ENCODE peak calls at places on chromosomes 13 and 19, in eight cellular contexts. M is HL-60, R is GM23338, N is HCT116, Z is K562, I is SK-N-SH, J is GM12878, A is HepG2. H is an unnamed sample.

GRCh38 chr13:40787062-40787461 is 2.3 kb upstream of the SLC25A15 start:
- DNase-seq in R (no peak), I (no peak), J (no peak), A (no peak), Z (no peak), M (no peak), N (no peak), H (no peak)

GRCh38 chr19:39554701-39555311 is 14.8 kb upstream of the EID2 start:
- DNase-seq in N (no peak), I (no peak), M (no peak), A (no peak), R (no peak), J (no peak), Z (no peak), H (no peak)

GRCh38 chr13:44646044-44646443 is 69.9 kb upstream of the TSC22D1 start:
- DNase-seq in J (no peak), M (no peak), R (no peak), N (no peak), Z (no peak), A (no peak), I (no peak), H (no peak)

GRCh38 chr19:2337329-2337707 is 8.8 kb downstream of the SPPL2B start:
- DNase-seq in M (no peak), A (peak; percentile 29), N (no peak), J (no peak), Z (no peak), R (peak; percentile 89), I (peak; percentile 69), H (no peak)

GRCh38 chr19:38049105-38049649 is 142.2 kb downstream of the SIPA1L3 start:
- DNase-seq in N (no peak), I (no peak), R (no peak), A (no peak), J (peak; percentile 93), M (peak; percentile 79), Z (no peak), H (no peak)

GRCh38 chr13:40269086-40269485 is 397.4 kb downstream of the FOXO1 start:
- DNase-seq in J (no peak), Z (no peak), R (no peak), M (no peak), N (no peak), I (no peak), A (no peak), H (no peak)

GRCh38 chr13:90084684-90085290 is 1262.7 kb upstream of the MIR17HG start:
- DNase-seq in I (no peak), J (no peak), A (no peak), Z (no peak), N (no peak), M (no peak), R (no peak), H (no peak)

GRCh38 chr13:100875392-100876043 is 200.9 kb upstream of the TMTC4 start:
- DNase-seq in J (peak; percentile 7), A (no peak), N (no peak), I (no peak), R (no peak), M (no peak), Z (no peak), H (no peak)

GRCh38 chr13:99013951-99014350 is 36.1 kb upstream of the DOCK9 start:
- DNase-seq in R (no peak), J (no peak), A (no peak), M (no peak), I (no peak), N (no peak), Z (no peak), H (no peak)

GRCh38 chr13:31236211-31236786 is 36.5 kb downstream of the B3GLCT start:
- DNase-seq in N (peak; percentile 15), R (peak; percentile 74), Z (peak; percentile 13), A (peak; percentile 31), J (no peak), I (peak; percentile 52), M (peak; percentile 33), H (no peak)

GRCh38 chr19:23436944-23437343 is 41.7 kb upstream of the ZNF91 start:
- DNase-seq in M (no peak), R (peak; percentile 63), I (no peak), Z (peak; percentile 11), A (no peak), N (no peak), J (no peak), H (no peak)

GRCh38 chr13:53631511-53631910 is 602.9 kb downstream of the OLFM4 start:
- DNase-seq in I (no peak), J (no peak), Z (no peak), N (no peak), A (no peak), R (peak; percentile 20), M (no peak), H (no peak)

DNA sequence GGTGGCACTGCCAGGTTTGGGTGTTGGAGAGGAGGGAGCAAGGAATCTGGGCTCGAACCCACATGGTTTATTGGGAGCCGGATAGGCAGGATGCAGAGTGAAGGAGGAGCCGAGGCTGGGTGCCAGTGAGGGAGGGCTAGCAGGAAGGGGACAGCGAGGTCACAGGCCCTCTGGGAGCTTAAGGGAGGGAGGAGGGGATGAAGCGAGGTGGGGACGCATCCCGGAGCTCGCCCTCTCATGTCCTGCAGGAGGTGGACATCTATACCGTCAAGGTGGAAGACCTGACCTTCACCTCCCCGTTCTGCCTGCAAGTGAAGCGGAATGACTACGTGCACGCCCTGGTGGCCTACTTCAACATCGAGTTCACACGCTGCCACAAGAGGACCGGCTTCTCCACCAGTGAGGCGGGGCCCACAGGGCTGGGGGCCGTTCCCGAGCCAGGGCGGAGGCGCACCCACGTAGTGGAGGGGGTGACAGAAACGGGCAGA is 3.5 kb upstream of the ADM5 start:
- DNase-seq in A (no peak), N (no peak), Z (no peak), R (no peak), I (no peak), J (no peak), M (no peak), H (no peak)
- TF ChIP-seq POLR2AphosphoS5 in A (no peak), N (no peak), Z (no peak), R (no peak), I (no peak), J (peak; percentile 57), M (peak; percentile 67), H (no peak)

GRCh38 chr19:32677657-32678056 is 2.0 kb downstream of the RGS9BP start:
- DNase-seq in M (no peak), I (no peak), Z (no peak), N (no peak), R (peak; percentile 54), J (no peak), A (no peak), H (no peak)
- TF ChIP-seq CTCF in M (no peak), I (no peak), Z (no peak), N (no peak), R (no peak), J (no peak), A (no peak), H (no peak)

DNA sequence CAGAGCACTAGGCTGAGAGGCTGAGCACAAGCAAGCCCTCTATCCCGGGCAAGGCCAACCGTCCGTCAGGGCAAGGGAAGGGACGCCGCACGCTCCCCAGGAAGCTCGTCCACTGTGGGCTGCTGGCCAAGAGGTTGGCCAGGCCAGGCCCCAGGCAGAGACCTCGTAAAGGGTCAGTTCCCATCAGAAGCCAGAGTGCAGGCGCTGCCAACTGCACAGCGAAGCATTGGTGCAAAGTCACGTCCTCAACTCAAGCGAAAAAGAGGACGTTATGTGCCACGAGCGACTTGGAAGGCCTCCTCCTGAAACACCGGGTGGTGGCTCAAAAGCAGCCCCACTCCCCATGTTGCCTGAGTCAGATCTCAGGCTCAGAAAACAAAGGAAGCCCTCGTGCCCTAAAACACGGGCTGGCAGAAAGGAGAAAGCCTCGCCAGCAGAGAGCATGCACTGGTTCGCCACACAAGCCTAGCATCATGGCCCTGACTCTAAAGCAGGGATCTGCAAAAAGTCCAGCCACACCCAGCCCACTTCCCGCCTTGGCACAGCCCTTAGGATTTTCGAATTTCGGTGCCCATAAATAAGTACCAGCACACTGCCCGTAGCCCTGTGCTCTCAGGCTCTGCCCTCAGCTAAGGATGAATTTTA is 4.7 kb downstream of the AKAP8 start:
- DNase-seq in I (peak; percentile 43), J (no peak), N (no peak), A (no peak), Z (no peak), M (no peak), R (no peak), H (no peak)
- TF ChIP-seq REST in I (no peak), J (no peak), N (no peak), A (no peak), Z (no peak), M (no peak), R (no peak), H (no peak)

GRCh38 chr13:83386609-83387008 is 495.7 kb downstream of the SLITRK1 start:
- DNase-seq in J (no peak), R (no peak), N (no peak), A (no peak), Z (no peak), M (no peak), I (no peak), H (no peak)
- TF ChIP-seq POLR2AphosphoS5 in J (no peak), R (no peak), N (no peak), A (no peak), Z (no peak), M (no peak), I (no peak), H (no peak)

DNA sequence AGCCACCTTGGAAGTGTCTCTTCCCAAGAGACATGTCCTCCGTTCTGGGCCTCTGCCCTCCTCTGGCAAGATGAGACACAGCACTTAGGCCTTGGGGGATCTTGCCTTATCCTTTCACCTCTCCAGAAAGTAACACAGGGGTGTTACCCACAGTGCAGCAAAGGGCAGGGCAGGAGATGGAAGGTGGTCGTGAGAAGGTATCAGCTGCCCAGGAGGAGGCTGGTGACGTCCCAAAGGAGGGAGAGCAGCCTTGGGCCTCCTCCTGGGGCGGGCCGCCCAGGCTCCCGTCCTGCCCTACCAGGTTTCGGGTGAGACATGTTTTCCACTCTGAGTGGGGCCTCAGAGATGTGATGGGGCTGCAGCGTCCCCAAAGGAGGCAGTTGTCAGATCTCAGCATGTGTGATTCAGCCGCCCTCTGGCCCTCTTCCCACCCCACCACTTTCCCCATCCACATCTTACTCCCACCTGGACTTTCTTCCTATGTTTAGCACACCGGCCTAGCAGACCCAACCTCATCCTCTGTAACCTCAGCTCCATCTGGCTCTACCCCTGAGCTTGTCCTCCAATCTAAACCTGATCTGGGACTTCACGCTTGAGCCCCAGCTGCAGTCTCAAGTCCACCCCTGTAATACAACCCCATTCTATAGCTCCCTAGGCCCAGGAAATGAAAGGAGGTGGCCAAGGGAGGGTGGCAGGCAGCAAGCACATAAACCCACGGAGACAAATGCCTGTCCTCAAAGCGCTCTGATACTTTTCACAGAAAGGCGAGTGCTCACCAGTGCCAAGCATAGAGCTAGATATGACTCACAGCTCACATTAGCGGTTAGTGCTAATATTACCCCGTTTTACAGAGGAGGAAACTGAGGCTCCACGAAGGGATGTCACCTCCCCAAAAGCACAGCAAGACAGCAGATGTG is 9.3 kb downstream of the POU2F2 start:
- DNase-seq in N (no peak), J (peak; percentile 68), A (no peak), R (no peak), M (no peak), I (no peak), Z (no peak), H (no peak)
- TF ChIP-seq CTCF in N (no peak), J (peak; percentile 14), A (no peak), R (peak; percentile 14), M (no peak), I (peak; percentile 33), Z (no peak), H (no peak)

DNA sequence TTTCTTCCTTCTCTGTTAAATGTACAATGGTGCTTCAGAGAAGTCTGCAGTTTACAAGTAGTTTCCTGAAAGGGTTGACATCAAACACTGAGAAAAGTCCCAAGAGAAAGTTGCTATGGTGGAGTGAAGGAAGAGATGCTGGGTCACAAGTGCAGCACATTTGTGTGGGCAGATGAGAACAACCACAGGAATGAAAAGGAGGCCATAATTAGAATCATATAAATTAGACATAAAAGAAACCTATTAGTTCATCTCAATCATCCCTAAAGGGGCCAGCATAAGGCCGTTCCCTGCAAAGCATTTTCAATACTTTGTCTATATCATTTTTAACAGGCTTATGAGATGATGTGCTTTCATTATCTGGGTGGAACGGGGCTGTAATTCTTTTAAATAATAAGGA is 359.2 kb downstream of the IRS2 start:
- DNase-seq in I (no peak), M (no peak), J (no peak), R (no peak), A (no peak), Z (no peak), N (no peak), H (no peak)
- TF ChIP-seq REST in I (no peak), M (no peak), J (no peak), R (no peak), A (no peak), Z (no peak), N (no peak), H (no peak)

H was measured in Panc1.